ENCODE peak calls at places on chromosomes 2 and 18, in nine cellular contexts. N, B, K, C, A, J, U, E and L are unnamed samples. For H3K27me3, the result is how much of the 10 kb centered on the place peaks cover.

GRCh38 chr2:39583781-39584180 is 81.9 kb upstream of the TMEM178A start:
- DNase-seq in N (no peak), B (no peak), K (no peak), C (no peak), A (no peak), J (peak), U (no peak), E (no peak), L (no peak)

GRCh38 chr2:12624911-12625598 is 91.7 kb upstream of the TRIB2 start:
- DNase-seq in N (no peak), B (no peak), K (no peak), C (no peak), A (no peak), J (no peak), U (no peak), E (no peak), L (no peak)

GRCh38 chr2:226446406-226447001 is 353.1 kb downstream of the IRS1 start:
- DNase-seq in N (peak), B (no peak), K (no peak), C (no peak), A (no peak), J (no peak), U (no peak), E (no peak), L (no peak)

GRCh38 chr2:3169106-3169870 is 208.3 kb downstream of the EIPR1 start:
- DNase-seq in N (peak), B (no peak), K (no peak), C (no peak), A (no peak), J (peak), U (no peak), E (peak), L (no peak)

GRCh38 chr2:240962371-240963064 is 35.9 kb upstream of the SNED1 start:
- DNase-seq in N (no peak), B (no peak), K (peak), C (peak), A (no peak), J (no peak), U (no peak), E (peak), L (peak)

GRCh38 chr2:96538487-96539214 is 2.1 kb downstream of the ARID5A start:
- DNase-seq in N (no peak), B (peak), K (peak), C (no peak), A (no peak), J (peak), U (peak), E (peak), L (peak)

GRCh38 chr18:3207565-3207964 is 12.2 kb downstream of the MYOM1 start:
- DNase-seq in N (no peak), B (peak), K (no peak), C (no peak), A (peak), J (no peak), U (no peak), E (no peak), L (no peak)

GRCh38 chr2:85706604-85707296 is 12.6 kb downstream of the GNLY start:
- DNase-seq in N (no peak), B (peak), K (no peak), C (no peak), A (no peak), J (no peak), U (no peak), E (peak), L (peak)

GRCh38 chr2:224734949-224735348 is 18.8 kb upstream of the CCDC195 start:
- DNase-seq in N (no peak), B (no peak), K (no peak), C (no peak), A (no peak), J (no peak), U (no peak), E (no peak), L (no peak)

GRCh38 chr2:63853527-63854310 is 12.0 kb downstream of the UGP2 start:
- DNase-seq in N (no peak), B (no peak), K (no peak), C (no peak), A (no peak), J (no peak), U (no peak), E (no peak), L (no peak)

GRCh38 chr18:34787931-34788532 is 77.9 kb downstream of the DTNA start:
- DNase-seq in N (no peak), B (no peak), K (peak), C (peak), A (no peak), J (peak), U (no peak), E (no peak), L (no peak)

GRCh38 chr2:55616509-55617159 is 788 bp downstream of the PPP4R3B start:
- DNase-seq in N (peak), B (no peak), K (no peak), C (peak), A (peak), J (peak), U (no peak), E (no peak), L (no peak)

GRCh38 chr2:148901142-148901541 is 26.1 kb downstream of the KIF5C start:
- DNase-seq in N (no peak), B (no peak), K (no peak), C (no peak), A (no peak), J (no peak), U (no peak), E (no peak), L (no peak)

GRCh38 chr18:48136051-48136543 is 205.6 kb upstream of the SMAD2 start:
- DNase-seq in N (no peak), B (peak), K (peak), C (peak), A (no peak), J (no peak), U (no peak), E (no peak), L (no peak)
- H3K27me3 ChIP-seq in N (under half), B (under half), K (under half), C (under half), A (under half), J (half or more), U (under half), E (under half), L (under half)

DNA sequence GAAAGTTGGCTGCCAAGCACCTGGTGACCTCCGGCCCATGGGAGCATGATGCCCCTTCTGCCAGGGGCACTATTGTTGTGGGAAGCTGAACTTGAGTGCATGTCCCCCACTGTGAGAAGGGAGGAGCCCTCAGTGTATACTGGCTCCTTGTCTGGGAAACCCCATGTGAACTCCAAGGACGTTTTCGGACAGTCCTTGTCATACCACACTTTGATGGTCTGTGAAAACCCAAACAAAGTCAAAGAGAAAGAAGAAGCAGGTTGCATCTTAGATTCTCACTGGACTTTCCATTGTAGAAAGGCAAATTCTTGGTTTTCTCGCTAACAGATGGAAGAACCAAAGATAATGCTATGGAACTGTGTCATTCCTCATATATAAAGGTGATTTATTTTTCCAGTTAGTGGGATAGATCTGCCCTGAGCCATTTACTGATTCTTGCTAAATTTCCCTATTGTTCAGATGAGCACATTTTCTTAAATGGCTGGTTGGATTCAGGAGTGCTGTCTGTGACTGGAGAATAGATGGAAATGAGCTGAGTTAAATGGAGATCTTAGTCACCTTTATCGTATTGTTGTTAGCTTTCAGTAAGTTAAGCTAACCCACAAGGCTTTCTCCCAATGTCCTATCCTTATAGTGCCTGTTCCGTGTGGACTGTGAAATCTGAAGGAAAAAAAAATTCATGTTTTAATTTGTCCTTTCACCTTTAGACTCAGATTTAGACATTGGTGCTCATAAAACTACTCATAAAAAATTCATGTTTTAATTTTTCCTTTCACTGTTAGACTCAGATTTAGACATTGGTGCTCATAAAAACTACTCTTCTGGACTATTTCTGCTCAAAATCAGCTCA is 166.6 kb downstream of the ACTR3 start:
- DNase-seq in N (no peak), B (no peak), K (no peak), C (no peak), A (no peak), J (no peak), U (no peak), E (no peak), L (no peak)
- H3K27me3 ChIP-seq in N (under half), B (under half), K (under half), C (under half), A (half or more), J (under half), U (under half), E (under half), L (under half)

DNA sequence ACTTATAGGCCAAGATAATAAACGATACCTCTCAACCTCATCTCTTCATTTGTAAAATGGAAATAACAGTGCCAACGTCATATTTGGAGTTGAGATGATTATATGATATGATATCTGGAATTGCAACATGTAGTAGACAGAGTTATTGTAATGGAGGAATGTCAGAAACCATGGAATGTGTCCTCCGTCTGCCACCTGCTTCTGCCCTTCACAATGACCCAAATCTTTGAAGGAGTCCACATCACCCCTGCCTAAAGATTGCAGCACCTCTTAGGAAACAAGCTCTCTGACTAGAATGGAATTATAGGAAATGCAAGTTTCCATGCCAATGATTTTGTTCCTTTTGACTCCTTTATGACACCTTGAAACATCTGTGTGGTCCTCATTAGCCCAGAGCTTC is 14.9 kb downstream of the NR4A2 start:
- DNase-seq in N (no peak), B (no peak), K (no peak), C (no peak), A (no peak), J (no peak), U (no peak), E (no peak), L (no peak)
- H3K27me3 ChIP-seq in N (under half), B (under half), K (under half), C (under half), A (under half), J (under half), U (under half), E (under half), L (under half)

DNA sequence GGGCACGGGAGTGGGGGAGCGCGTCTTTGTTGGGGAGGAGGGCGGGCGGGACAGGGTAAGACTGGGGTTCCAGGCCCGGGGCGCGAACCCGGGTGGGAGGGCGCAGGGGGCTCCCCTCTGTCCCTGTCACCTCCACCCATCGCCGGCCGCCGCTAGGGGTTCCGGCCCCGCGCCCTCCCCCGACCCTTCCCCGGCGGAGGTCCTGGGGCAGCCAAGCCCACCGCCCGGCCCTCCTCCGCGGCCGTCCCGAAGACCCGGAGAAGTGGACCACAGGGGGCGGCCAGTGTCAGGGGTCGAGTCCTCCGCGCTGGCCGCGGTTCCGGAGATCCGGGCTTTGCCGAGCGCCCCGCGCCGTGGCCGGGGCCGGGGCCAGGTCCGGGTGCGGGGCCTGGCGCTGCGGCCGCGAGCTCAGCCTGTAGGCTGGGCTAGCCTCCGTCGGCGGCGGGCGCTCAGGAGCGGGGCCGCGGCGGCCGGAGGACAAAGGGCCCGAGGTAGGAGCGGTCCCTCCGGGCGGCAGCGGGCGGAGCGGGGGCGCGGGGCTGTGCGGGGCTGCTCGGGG is 16.6 kb upstream of the E2F6 start:
- DNase-seq in N (no peak), B (peak), K (no peak), C (peak), A (no peak), J (no peak), U (no peak), E (no peak), L (no peak)
- H3K27me3 ChIP-seq in N (under half), B (under half), K (under half), C (under half), A (under half), J (under half), U (under half), E (half or more), L (under half)

GRCh38 chr18:13801260-13801601 is 22.7 kb upstream of the MC5R start:
- DNase-seq in N (no peak), B (no peak), K (no peak), C (no peak), A (no peak), J (no peak), U (no peak), E (no peak), L (no peak)
- H3K27me3 ChIP-seq in N (under half), B (under half), K (under half), C (under half), A (under half), J (under half), U (under half), E (under half), L (under half)

DNA sequence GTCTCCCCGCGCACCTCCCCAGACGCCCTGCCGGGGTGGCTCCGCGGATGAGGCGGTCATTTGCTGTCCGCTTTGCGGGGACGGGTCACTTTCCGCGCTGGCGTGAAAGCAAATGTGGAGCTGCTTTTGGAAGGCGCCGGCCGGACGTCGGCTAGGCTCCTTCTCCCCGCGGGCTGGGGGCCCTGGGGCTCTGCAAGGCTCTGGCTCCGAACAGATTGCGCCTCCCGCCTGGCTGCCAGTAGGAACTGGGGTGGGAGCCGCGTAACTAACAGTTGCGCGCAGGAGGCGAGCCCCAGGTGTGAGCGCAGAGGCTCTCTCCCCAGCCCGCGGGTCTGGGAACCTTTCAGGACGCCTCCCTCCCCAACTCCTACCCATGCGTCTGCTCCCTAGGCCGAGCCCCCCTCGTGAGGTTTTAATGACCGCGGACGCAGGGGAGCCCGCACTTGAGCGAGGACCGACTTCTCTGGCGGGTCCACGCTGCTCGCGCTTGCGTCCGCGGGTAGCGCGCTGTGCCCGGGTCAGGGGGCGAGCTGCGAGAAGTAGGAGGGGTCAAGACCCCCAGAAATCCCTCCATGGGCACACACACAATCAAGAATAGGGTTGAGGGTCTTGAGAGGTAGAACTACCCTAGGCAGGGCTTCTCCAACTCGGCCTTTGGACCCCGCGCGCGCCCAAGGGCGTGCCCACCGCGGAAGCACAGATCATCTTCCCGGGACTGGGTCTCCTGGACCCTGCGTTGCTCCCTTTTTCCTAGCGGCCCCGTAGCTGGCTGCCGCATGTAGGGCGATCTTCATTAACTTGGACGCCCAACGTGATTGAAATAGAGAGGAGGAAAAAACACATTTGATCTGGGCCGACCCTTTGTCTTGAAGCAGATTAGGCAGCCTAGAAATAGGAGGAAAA is 146.8 kb downstream of the MEIS1 start:
- DNase-seq in N (no peak), B (peak), K (peak), C (no peak), A (no peak), J (no peak), U (no peak), E (peak), L (no peak)
- H3K27me3 ChIP-seq in N (under half), B (half or more), K (under half), C (under half), A (under half), J (half or more), U (under half), E (under half), L (under half)